ENCODE peak calls at places on chromosomes 1 and 21, in ten cellular contexts. T, C, U, E, Z, O, J, S, L and D are unnamed samples.

GRCh38 chr1:112533029-112533428 is 24.3 kb downstream of the WNT2B start:
- DNase-seq in C (no peak), U (no peak), T (peak), Z (no peak), E (no peak), L (no peak), S (no peak), J (no peak), O (no peak), D (no peak)

GRCh38 chr1:111739984-111740765 is 980 bp upstream of the INKA2 start:
- DNase-seq in J (no peak), T (peak), L (peak), C (peak), O (peak), S (peak), E (no peak), U (no peak), Z (peak), D (no peak)

GRCh38 chr1:211579434-211580302 is 707 bp upstream of the SLC30A1 start:
- DNase-seq in T (no peak), E (no peak), J (peak), L (peak), U (peak), O (no peak), S (peak), C (no peak), Z (peak), D (no peak)

GRCh38 chr1:245292571-245292970 is 137.8 kb downstream of the KIF26B start:
- DNase-seq in Z (no peak), T (no peak), S (no peak), O (no peak), E (no peak), C (no peak), J (no peak), L (no peak), U (no peak), D (no peak)

GRCh38 chr1:110605901-110606783 is at the start of gene KCNA2:
- DNase-seq in U (no peak), E (no peak), L (peak), S (peak), T (peak), Z (no peak), C (peak), O (peak), J (no peak), D (no peak)

GRCh38 chr1:54180666-54181360 is 19.0 kb downstream of the CYB5RL start:
- DNase-seq in Z (no peak), C (no peak), S (no peak), E (no peak), U (no peak), T (no peak), L (no peak), O (no peak), J (no peak), D (no peak)

GRCh38 chr1:1020000-1020404 is at the start of gene AGRN:
- DNase-seq in C (no peak), S (no peak), T (peak), E (no peak), O (peak), L (no peak), Z (peak), J (no peak), U (no peak), D (no peak)

GRCh38 chr1:95304803-95305202 is 70.8 kb downstream of the RWDD3 start:
- DNase-seq in C (no peak), O (no peak), Z (no peak), J (no peak), S (no peak), E (no peak), L (no peak), U (no peak), T (no peak), D (no peak)

GRCh38 chr1:109089242-109090015 is 1.1 kb upstream of the TMEM167B start:
- DNase-seq in T (peak), J (peak), Z (peak), L (peak), E (no peak), C (peak), S (peak), U (no peak), O (no peak), D (no peak)

GRCh38 chr1:74641876-74642275 is 31.7 kb downstream of the ERICH3 start:
- DNase-seq in E (no peak), Z (no peak), S (no peak), C (no peak), J (no peak), O (no peak), L (no peak), U (no peak), T (peak), D (no peak)

GRCh38 chr1:171476829-171477228 is 8.5 kb upstream of the PRRC2C start:
- DNase-seq in O (no peak), S (no peak), U (no peak), E (no peak), C (no peak), T (no peak), L (no peak), J (no peak), Z (no peak), D (no peak)

GRCh38 chr1:227939791-227940771 is 7.7 kb downstream of the WNT9A start:
- DNase-seq in U (no peak), S (no peak), T (no peak), Z (no peak), J (no peak), C (no peak), E (no peak), L (no peak), O (no peak), D (no peak)

GRCh38 chr21:43320526-43320925 is 106.4 kb downstream of the SIK1 start:
- DNase-seq in E (no peak), C (no peak), L (no peak), Z (no peak), J (no peak), S (no peak), T (no peak), O (no peak), U (no peak), D (no peak)

GRCh38 chr1:202165267-202165941 is 5.0 kb upstream of the PTPN7 start:
- DNase-seq in U (no peak), S (no peak), T (no peak), O (no peak), L (no peak), C (peak), E (peak), Z (no peak), J (peak), D (no peak)

GRCh38 chr1:45340816-45341215 is 576 bp upstream of the MUTYH start:
- DNase-seq in J (peak), S (peak), C (peak), L (no peak), T (no peak), Z (peak), O (no peak), U (no peak), E (no peak), D (no peak)

GRCh38 chr1:117671781-117672501 is 66.1 kb downstream of the TENT5C start:
- DNase-seq in U (no peak), J (no peak), Z (no peak), S (no peak), T (peak), L (no peak), E (no peak), O (no peak), C (no peak), D (no peak)

GRCh38 chr1:176994926-176995596 is 169.5 kb downstream of the ASTN1 start:
- DNase-seq in O (no peak), E (no peak), U (no peak), J (no peak), T (peak), S (no peak), Z (no peak), L (no peak), C (no peak), D (no peak)

GRCh38 chr1:224554056-224554455 is 62.1 kb upstream of the CNIH3 start:
- DNase-seq in O (no peak), C (no peak), L (no peak), J (no peak), E (no peak), Z (no peak), U (no peak), S (no peak), T (no peak), D (no peak)

GRCh38 chr1:2416403-2416802 is 4.0 kb upstream of the PEX10 start:
- DNase-seq in J (peak), L (no peak), E (no peak), O (no peak), C (peak), U (no peak), Z (no peak), S (no peak), T (no peak), D (no peak)

GRCh38 chr1:93815738-93816110 is 63.3 kb downstream of the DNTTIP2 start:
- DNase-seq in L (no peak), O (no peak), E (no peak), J (no peak), C (no peak), S (no peak), Z (no peak), T (peak), U (no peak), D (no peak)

GRCh38 chr1:17053071-17053684 is 654 bp downstream of the SDHB start:
- DNase-seq in J (no peak), C (no peak), T (peak), E (no peak), S (no peak), U (no peak), Z (no peak), O (no peak), L (no peak), D (no peak)

GRCh38 chr1:208541225-208541855 is 297.2 kb upstream of the PLXNA2 start:
- DNase-seq in J (no peak), T (no peak), U (no peak), L (peak), O (no peak), C (no peak), Z (no peak), S (no peak), E (no peak), D (no peak)

GRCh38 chr1:94237291-94238226 is at the start of gene ARHGAP29:
- DNase-seq in J (peak), E (peak), Z (peak), U (no peak), T (peak), L (peak), O (peak), C (peak), S (peak), D (peak)

GRCh38 chr1:48462716-48463285 is 9.2 kb downstream of the SPATA6 start:
- DNase-seq in C (no peak), S (no peak), U (no peak), L (no peak), E (no peak), O (no peak), J (no peak), Z (no peak), T (no peak), D (no peak)